ENCODE peak calls at places on chromosomes 3 and 15, in five cellular contexts. One of them, this sample, is unnamed.

GRCh38 chr15:29570121-29570930 is 251.9 kb downstream of the TJP1 start:
- DNase-seq in body of pancreas: peak; percentile 47
- DNase-seq in neural progenitor cell: peak; percentile 67
- DNase-seq in CD8-positive, alpha-beta T cell: no peak
- DNase-seq in GM23248: peak; percentile 43
- DNase-seq in this sample: no peak

GRCh38 chr3:49930922-49931321 is 1.3 kb upstream of the MON1A start:
- DNase-seq in body of pancreas: no peak
- DNase-seq in neural progenitor cell: peak; percentile 87
- DNase-seq in CD8-positive, alpha-beta T cell: no peak
- DNase-seq in GM23248: no peak
- DNase-seq in this sample: no peak

GRCh38 chr3:141578197-141578596 is 91.4 kb downstream of the RASA2 start:
- DNase-seq in body of pancreas: no peak
- DNase-seq in neural progenitor cell: no peak
- DNase-seq in GM23248: peak; percentile 75
- DNase-seq in CD8-positive, alpha-beta T cell: no peak
- DNase-seq in this sample: no peak

GRCh38 chr3:36219398-36219797 is 160.9 kb upstream of the STAC start:
- DNase-seq in GM23248: peak; percentile 74
- DNase-seq in body of pancreas: no peak
- DNase-seq in neural progenitor cell: no peak
- DNase-seq in CD8-positive, alpha-beta T cell: no peak
- DNase-seq in this sample: no peak

GRCh38 chr3:128100126-128100525 is 23.5 kb downstream of the RUVBL1 start:
- DNase-seq in neural progenitor cell: peak; percentile 59
- DNase-seq in GM23248: no peak
- DNase-seq in CD8-positive, alpha-beta T cell: no peak
- DNase-seq in body of pancreas: no peak
- DNase-seq in this sample: no peak

GRCh38 chr3:128584412-128585020 is 66.1 kb downstream of the RPN1 start:
- DNase-seq in CD8-positive, alpha-beta T cell: peak; percentile 16
- DNase-seq in neural progenitor cell: peak; percentile 90
- DNase-seq in body of pancreas: peak; percentile 89
- DNase-seq in GM23248: peak; percentile 93
- DNase-seq in this sample: peak; percentile 64

GRCh38 chr3:110069641-110070538 is 732.5 kb upstream of the DPPA4 start:
- DNase-seq in CD8-positive, alpha-beta T cell: no peak
- DNase-seq in neural progenitor cell: no peak
- DNase-seq in body of pancreas: peak; percentile 5
- DNase-seq in GM23248: peak; percentile 32
- DNase-seq in this sample: no peak

GRCh38 chr3:106025151-106025722 is 156.4 kb upstream of the CBLB start:
- DNase-seq in CD8-positive, alpha-beta T cell: no peak
- DNase-seq in neural progenitor cell: no peak
- DNase-seq in GM23248: peak; percentile 32
- DNase-seq in body of pancreas: peak; percentile 49
- DNase-seq in this sample: peak; percentile 33

GRCh38 chr3:138593488-138594149 is 441 bp downstream of the CEP70 start:
- DNase-seq in CD8-positive, alpha-beta T cell: no peak
- DNase-seq in neural progenitor cell: no peak
- DNase-seq in GM23248: peak; percentile 42
- DNase-seq in body of pancreas: peak; percentile 26
- DNase-seq in this sample: no peak

GRCh38 chr15:55552926-55553325 is 35.2 kb downstream of the PYGO1 start:
- DNase-seq in CD8-positive, alpha-beta T cell: no peak
- DNase-seq in neural progenitor cell: peak; percentile 43
- DNase-seq in GM23248: peak; percentile 3
- DNase-seq in body of pancreas: no peak
- DNase-seq in this sample: no peak

GRCh38 chr3:133627789-133628188 is 34.0 kb downstream of the TOPBP1 start:
- DNase-seq in CD8-positive, alpha-beta T cell: no peak
- DNase-seq in GM23248: no peak
- DNase-seq in body of pancreas: no peak
- DNase-seq in neural progenitor cell: no peak
- DNase-seq in this sample: no peak

GRCh38 chr15:70670680-70671079 is 92.7 kb downstream of the UACA start:
- DNase-seq in GM23248: peak; percentile 22
- DNase-seq in CD8-positive, alpha-beta T cell: no peak
- DNase-seq in body of pancreas: no peak
- DNase-seq in neural progenitor cell: no peak
- DNase-seq in this sample: no peak

GRCh38 chr15:70669966-70670658 is 93.2 kb downstream of the UACA start:
- DNase-seq in CD8-positive, alpha-beta T cell: no peak
- DNase-seq in neural progenitor cell: no peak
- DNase-seq in body of pancreas: peak; percentile 63
- DNase-seq in GM23248: no peak
- DNase-seq in this sample: no peak

GRCh38 chr15:70665599-70665998 is 97.8 kb downstream of the UACA start:
- DNase-seq in neural progenitor cell: no peak
- DNase-seq in CD8-positive, alpha-beta T cell: no peak
- DNase-seq in body of pancreas: no peak
- DNase-seq in GM23248: no peak
- DNase-seq in this sample: no peak

GRCh38 chr15:70672081-70672480 is 91.3 kb downstream of the UACA start:
- DNase-seq in CD8-positive, alpha-beta T cell: no peak
- DNase-seq in neural progenitor cell: no peak
- DNase-seq in GM23248: no peak
- DNase-seq in body of pancreas: no peak
- DNase-seq in this sample: no peak

DNA sequence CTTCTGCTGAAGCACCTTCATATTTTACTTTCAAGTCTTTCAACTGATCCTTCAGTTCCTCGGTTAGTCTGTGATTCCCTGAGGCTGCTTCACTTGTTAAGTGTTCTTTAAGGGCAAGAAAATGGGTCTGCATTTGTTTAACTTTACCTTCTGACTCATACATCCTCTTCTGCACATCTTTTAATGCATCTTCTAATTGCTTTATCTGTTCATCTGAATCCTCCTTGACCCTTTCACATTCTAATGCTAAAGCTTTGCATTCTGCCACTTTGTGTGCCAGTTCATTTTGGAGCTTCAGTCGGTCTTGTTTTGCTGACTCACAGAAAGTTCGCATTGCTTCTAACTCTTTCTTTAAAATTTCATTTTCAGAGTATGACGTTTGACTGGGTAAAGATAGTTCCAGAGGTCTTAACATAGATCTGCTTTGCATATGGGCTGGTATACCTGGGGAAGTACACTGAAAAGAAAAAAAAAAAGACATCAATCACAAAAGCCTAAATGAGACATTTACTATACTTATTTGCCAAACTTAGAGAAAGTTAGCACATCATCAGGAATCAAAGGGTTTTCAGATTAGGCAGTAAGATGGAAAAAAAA is 94.3 kb downstream of the UACA start:
- DNase-seq in CD8-positive, alpha-beta T cell: no peak
- DNase-seq in body of pancreas: no peak
- DNase-seq in neural progenitor cell: no peak
- DNase-seq in GM23248: no peak
- DNase-seq in this sample: no peak
- H3K27ac ChIP-seq in CD8-positive, alpha-beta T cell: no peak overlapping the region
- H3K27ac ChIP-seq in body of pancreas: no peak overlapping the region
- H3K27ac ChIP-seq in neural progenitor cell: no peak overlapping the region
- H3K27ac ChIP-seq in GM23248: no peak overlapping the region
- H3K27ac ChIP-seq in this sample: no peak overlapping the region

DNA sequence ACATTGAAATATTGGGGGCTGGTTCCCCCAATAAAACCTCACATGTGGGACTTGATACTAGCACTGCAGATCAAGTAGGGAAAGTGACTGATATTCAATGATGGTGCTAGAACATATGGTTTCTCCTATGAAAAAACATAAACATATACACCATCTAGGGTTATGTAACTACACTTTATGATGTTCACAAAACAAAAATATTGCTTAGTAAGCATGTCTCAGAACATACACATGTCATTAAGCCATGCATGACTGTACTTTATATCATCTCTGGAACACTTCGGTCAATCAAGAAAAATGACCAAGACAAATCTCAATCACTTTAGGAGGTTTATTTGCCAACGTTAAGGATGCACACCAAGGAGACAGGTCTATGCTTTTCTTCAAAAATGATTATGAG is 57.4 kb downstream of the ZNF717 start:
- DNase-seq in neural progenitor cell: no peak
- DNase-seq in GM23248: no peak
- DNase-seq in CD8-positive, alpha-beta T cell: no peak
- DNase-seq in body of pancreas: no peak
- DNase-seq in this sample: no peak
- H3K9me3 ChIP-seq in neural progenitor cell: peaks cover 4% of the 10 kb centered on the region
- H3K9me3 ChIP-seq in GM23248: no peaks in the 10 kb centered on the region
- H3K9me3 ChIP-seq in CD8-positive, alpha-beta T cell: peaks cover 17% of the 10 kb centered on the region
- H3K9me3 ChIP-seq in body of pancreas: no peaks in the 10 kb centered on the region
- H3K9me3 ChIP-seq in this sample: peaks cover 28% of the 10 kb centered on the region

DNA sequence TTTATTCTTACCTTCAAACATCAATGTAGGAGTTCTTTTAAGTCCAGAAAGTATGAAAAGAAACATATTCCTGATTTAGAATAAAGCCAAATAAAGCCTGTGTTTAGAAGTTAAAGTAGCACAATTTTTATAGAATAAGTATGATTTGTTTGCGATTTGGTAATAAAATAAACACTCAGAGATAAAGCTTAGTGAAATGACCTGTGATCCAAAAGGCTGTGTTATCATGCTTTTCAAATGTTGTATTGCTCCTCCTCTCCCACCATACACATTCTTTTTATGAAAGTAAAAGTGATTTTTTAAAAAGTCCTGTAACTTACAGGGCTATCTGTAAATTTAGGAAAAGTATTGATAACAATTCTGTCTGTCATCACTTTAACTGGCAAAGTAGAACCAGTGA is 138.6 kb upstream of the CGNL1 start:
- DNase-seq in CD8-positive, alpha-beta T cell: no peak
- DNase-seq in body of pancreas: no peak
- DNase-seq in GM23248: no peak
- DNase-seq in neural progenitor cell: no peak
- DNase-seq in this sample: no peak
- H3K27ac ChIP-seq in CD8-positive, alpha-beta T cell: no peak overlapping the region
- H3K27ac ChIP-seq in body of pancreas: no peak overlapping the region
- H3K27ac ChIP-seq in GM23248: no peak overlapping the region
- H3K27ac ChIP-seq in neural progenitor cell: no peak overlapping the region
- H3K27ac ChIP-seq in this sample: no peak overlapping the region

DNA sequence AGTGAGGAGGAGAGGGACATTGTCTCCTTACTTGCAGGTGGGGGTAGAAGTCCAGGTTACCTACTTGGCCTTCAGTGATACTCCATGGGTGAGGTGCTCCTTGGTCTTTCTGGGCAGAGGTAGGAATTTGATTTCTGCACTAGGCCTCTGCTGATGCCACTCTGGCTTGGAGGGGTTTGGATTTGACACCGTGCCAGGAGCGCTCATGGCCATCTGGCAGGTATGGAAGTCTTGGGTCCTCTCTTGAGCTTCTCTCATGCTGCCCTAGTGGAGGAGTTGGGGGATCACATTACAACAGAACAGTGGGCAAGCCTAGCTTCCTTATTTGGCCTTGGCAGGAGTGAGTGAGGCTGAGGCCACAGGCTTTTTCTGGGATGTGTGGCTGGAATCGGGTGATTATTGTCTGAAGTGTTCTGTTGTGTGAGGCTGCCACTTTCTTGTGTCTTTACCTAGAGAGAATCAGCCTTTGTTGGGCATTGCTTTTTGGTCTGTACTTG is 525.0 kb downstream of the GABRG3 start:
- DNase-seq in body of pancreas: no peak
- DNase-seq in GM23248: no peak
- DNase-seq in CD8-positive, alpha-beta T cell: no peak
- DNase-seq in neural progenitor cell: no peak
- DNase-seq in this sample: no peak
- H3K9me3 ChIP-seq in body of pancreas: no peaks in the 10 kb centered on the region
- H3K9me3 ChIP-seq in GM23248: no peaks in the 10 kb centered on the region
- H3K9me3 ChIP-seq in CD8-positive, alpha-beta T cell: no peaks in the 10 kb centered on the region
- H3K9me3 ChIP-seq in neural progenitor cell: no peaks in the 10 kb centered on the region
- H3K9me3 ChIP-seq in this sample: no peaks in the 10 kb centered on the region

GRCh38 chr3:90011596-90011995 is 904.2 kb downstream of the EPHA3 start:
- DNase-seq in GM23248: no peak
- DNase-seq in neural progenitor cell: no peak
- DNase-seq in body of pancreas: no peak
- DNase-seq in CD8-positive, alpha-beta T cell: no peak
- DNase-seq in this sample: no peak

GRCh38 chr3:90010341-90010740 is 902.9 kb downstream of the EPHA3 start:
- DNase-seq in GM23248: peak; percentile 57
- DNase-seq in body of pancreas: no peak
- DNase-seq in neural progenitor cell: peak; percentile 26
- DNase-seq in CD8-positive, alpha-beta T cell: no peak
- DNase-seq in this sample: no peak

GRCh38 chr3:90011996-90012395 is 904.6 kb downstream of the EPHA3 start:
- DNase-seq in CD8-positive, alpha-beta T cell: no peak
- DNase-seq in body of pancreas: no peak
- DNase-seq in neural progenitor cell: no peak
- DNase-seq in GM23248: no peak
- DNase-seq in this sample: no peak

GRCh38 chr3:90007786-90008499 is 900.5 kb downstream of the EPHA3 start:
- DNase-seq in body of pancreas: no peak
- DNase-seq in CD8-positive, alpha-beta T cell: no peak
- DNase-seq in neural progenitor cell: no peak
- DNase-seq in GM23248: no peak
- DNase-seq in this sample: no peak

DNA sequence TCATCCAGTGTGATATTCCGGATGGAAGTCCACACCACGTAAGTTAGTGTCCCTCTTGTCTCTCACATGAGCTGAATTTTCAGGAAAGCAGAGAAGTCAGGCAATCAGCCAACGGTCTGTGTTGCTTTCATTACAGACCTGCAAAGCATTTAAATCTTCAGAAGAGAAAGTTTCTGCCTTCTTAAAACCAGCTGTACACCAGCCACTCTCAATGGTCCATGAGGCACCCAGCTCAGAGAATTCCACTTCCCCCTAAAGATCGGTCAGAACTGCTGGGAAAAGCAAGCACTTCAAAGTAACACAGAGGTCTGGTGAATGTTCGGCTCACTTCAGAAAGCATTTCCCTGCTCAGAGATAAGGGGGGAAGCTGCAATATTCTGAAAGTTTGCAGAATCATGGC is 903.7 kb downstream of the EPHA3 start:
- DNase-seq in body of pancreas: no peak
- DNase-seq in CD8-positive, alpha-beta T cell: no peak
- DNase-seq in GM23248: no peak
- DNase-seq in neural progenitor cell: no peak
- DNase-seq in this sample: no peak
- H3K27ac ChIP-seq in body of pancreas: no peak overlapping the region
- H3K27ac ChIP-seq in CD8-positive, alpha-beta T cell: no peak overlapping the region
- H3K27ac ChIP-seq in GM23248: no peak overlapping the region
- H3K27ac ChIP-seq in neural progenitor cell: no peak overlapping the region
- H3K27ac ChIP-seq in this sample: no peak overlapping the region

GRCh38 chr3:43016513-43016865 is 37.4 kb downstream of the GASK1A start:
- DNase-seq in body of pancreas: no peak
- DNase-seq in CD8-positive, alpha-beta T cell: no peak
- DNase-seq in neural progenitor cell: no peak
- DNase-seq in GM23248: no peak
- DNase-seq in this sample: no peak
- H3K9me3 ChIP-seq in body of pancreas: no peaks in the 10 kb centered on the region
- H3K9me3 ChIP-seq in CD8-positive, alpha-beta T cell: peaks cover 54% of the 10 kb centered on the region
- H3K9me3 ChIP-seq in neural progenitor cell: no peaks in the 10 kb centered on the region
- H3K9me3 ChIP-seq in GM23248: no peaks in the 10 kb centered on the region
- H3K9me3 ChIP-seq in this sample: no peaks in the 10 kb centered on the region

GRCh38 chr3:186567072-186567921 is at the start of gene TBCCD1:
- DNase-seq in GM23248: peak; percentile 86
- DNase-seq in body of pancreas: peak; percentile 95
- DNase-seq in neural progenitor cell: peak; percentile 95
- DNase-seq in CD8-positive, alpha-beta T cell: peak; percentile 95
- DNase-seq in this sample: peak; percentile 91
- H3K27ac ChIP-seq in GM23248: peak within 1 kb of the TSS; percentile 38
- H3K27ac ChIP-seq in body of pancreas: peak within 1 kb of the TSS; percentile 54
- H3K27ac ChIP-seq in neural progenitor cell: peak within 1 kb of the TSS; percentile 36
- H3K27ac ChIP-seq in CD8-positive, alpha-beta T cell: peak within 1 kb of the TSS; percentile 83
- H3K27ac ChIP-seq in this sample: peak within 1 kb of the TSS; percentile 92

This sample was measured in lung.